ENCODE peak calls at places on chromosomes 13 and 19, in four cellular contexts. R, U, C and Y are unnamed samples.

GRCh38 chr13:110887242-110887954 is 27.5 kb downstream of the ANKRD10 start:
- ATAC-seq in R (peak), U (peak), C (peak), Y (no peak)

GRCh38 chr19:39083599-39083982 is 577 bp upstream of the ACP7 start:
- ATAC-seq in R (no peak), U (no peak), C (no peak), Y (no peak)

GRCh38 chr19:15283141-15283885 is 49.0 kb downstream of the BRD4 start:
- ATAC-seq in R (no peak), U (peak), C (no peak), Y (peak)

GRCh38 chr13:112995395-112996091 is 26.5 kb downstream of the MCF2L start:
- ATAC-seq in R (no peak), U (no peak), C (no peak), Y (no peak)

GRCh38 chr13:112716841-112717520 is 27.1 kb downstream of the ATP11A start:
- ATAC-seq in R (no peak), U (no peak), C (no peak), Y (no peak)

GRCh38 chr19:41886761-41887710 is 4.1 kb downstream of the ARHGEF1 start:
- ATAC-seq in R (no peak), U (no peak), C (peak), Y (no peak)

GRCh38 chr13:100521912-100522490 is 66.6 kb downstream of the GGACT start:
- ATAC-seq in R (no peak), U (no peak), C (no peak), Y (no peak)

GRCh38 chr13:33721719-33722118 is 96.2 kb upstream of the RFC3 start:
- ATAC-seq in R (no peak), U (no peak), C (no peak), Y (peak)

GRCh38 chr13:28071424-28071823 is 29.0 kb downstream of the FLT3 start:
- ATAC-seq in R (no peak), U (no peak), C (no peak), Y (no peak)

GRCh38 chr13:71644579-71644978 is 222.4 kb downstream of the DACH1 start:
- ATAC-seq in R (no peak), U (no peak), C (no peak), Y (no peak)

GRCh38 chr13:20264271-20265018 is 32.3 kb upstream of the GJB6 start:
- ATAC-seq in R (peak), U (no peak), C (peak), Y (no peak)

GRCh38 chr13:112177889-112178288 is 110.9 kb downstream of the SOX1 start:
- ATAC-seq in R (no peak), U (no peak), C (no peak), Y (no peak)

GRCh38 chr13:102763745-102764144 is 9.8 kb downstream of the TEX30 start:
- ATAC-seq in R (no peak), U (peak), C (no peak), Y (no peak)

GRCh38 chr19:46404884-46405658 is 8.3 kb downstream of the CCDC8 start:
- ATAC-seq in R (peak), U (peak), C (no peak), Y (no peak)

GRCh38 chr19:40200352-40201099 is 9.3 kb downstream of the MAP3K10 start:
- ATAC-seq in R (no peak), U (no peak), C (no peak), Y (no peak)

GRCh38 chr13:113403255-113404104 is 39.5 kb upstream of the GRTP1 start:
- ATAC-seq in R (peak), U (no peak), C (no peak), Y (no peak)

GRCh38 chr13:100230813-100231575 is 142.1 kb downstream of the PCCA start:
- ATAC-seq in R (peak), U (no peak), C (no peak), Y (no peak)

GRCh38 chr13:25281193-25281936 is 5.9 kb downstream of the MTMR6 start:
- ATAC-seq in R (no peak), U (peak), C (peak), Y (no peak)

GRCh38 chr19:10769533-10770491 is 51.9 kb downstream of the DNM2 start:
- ATAC-seq in R (peak), U (peak), C (no peak), Y (peak)

GRCh38 chr19:14835011-14835410 is at the start of the genes OR7A5 and OR7C1:
- ATAC-seq in R (no peak), U (no peak), C (no peak), Y (no peak)

GRCh38 chr19:51127755-51128154 is 3.0 kb downstream of the SIGLEC9 start:
- ATAC-seq in R (no peak), U (peak), C (no peak), Y (peak)

GRCh38 chr19:49475995-49476880 is 2.2 kb downstream of the FLT3LG start:
- ATAC-seq in R (peak), U (peak), C (peak), Y (no peak)

GRCh38 chr13:101916758-101917474 is 464.4 kb downstream of the ITGBL1 start:
- ATAC-seq in R (peak), U (no peak), C (no peak), Y (no peak)

GRCh38 chr13:42591602-42592001 is 17.6 kb downstream of the TNFSF11 start:
- ATAC-seq in R (no peak), U (no peak), C (no peak), Y (no peak)

GRCh38 chr19:46916971-46917370 is 56.2 kb downstream of the ARHGAP35 start:
- ATAC-seq in R (no peak), U (no peak), C (peak), Y (no peak)

GRCh38 chr19:50777830-50778303 is 7.6 kb downstream of the GPR32 start:
- ATAC-seq in R (no peak), U (peak), C (no peak), Y (no peak)

GRCh38 chr19:13588953-13589833 is 82.9 kb upstream of the CACNA1A start:
- ATAC-seq in R (peak), U (peak), C (peak), Y (peak)

GRCh38 chr19:17402982-17403855 is 2.2 kb downstream of the BST2 start:
- ATAC-seq in R (no peak), U (peak), C (peak), Y (no peak)

GRCh38 chr19:4510435-4511255 is 7.6 kb downstream of the PLIN4 start:
- ATAC-seq in R (no peak), U (peak), C (no peak), Y (no peak)

GRCh38 chr13:95155093-95155492 is 146.2 kb downstream of the ABCC4 start:
- ATAC-seq in R (no peak), U (no peak), C (no peak), Y (no peak)

GRCh38 chr13:27644302-27644701 is 22.6 kb downstream of the POLR1D start:
- ATAC-seq in R (no peak), U (no peak), C (no peak), Y (no peak)

GRCh38 chr13:22061806-22062391 is 391.0 kb downstream of the FGF9 start:
- ATAC-seq in R (no peak), U (no peak), C (peak), Y (no peak)

GRCh38 chr13:51825165-51825592 is 19.8 kb downstream of the TMEM272 start:
- ATAC-seq in R (no peak), U (no peak), C (peak), Y (peak)

GRCh38 chr19:12774588-12775555 is at the start of gene HOOK2:
- ATAC-seq in R (no peak), U (no peak), C (peak), Y (no peak)

GRCh38 chr13:79448413-79448812 is 32.5 kb upstream of the NDFIP2 start:
- ATAC-seq in R (no peak), U (no peak), C (peak), Y (no peak)

GRCh38 chr13:95833126-95833525 is 156.2 kb downstream of the DNAJC3 start:
- ATAC-seq in R (no peak), U (no peak), C (no peak), Y (no peak)

GRCh38 chr13:24261566-24261965 is 47.8 kb upstream of the C1QTNF9 start:
- ATAC-seq in R (no peak), U (no peak), C (peak), Y (no peak)

GRCh38 chr19:35657904-35658700 is 8.2 kb upstream of the UPK1A start:
- ATAC-seq in R (peak), U (peak), C (peak), Y (no peak)

GRCh38 chr19:927044-927706 is 1.3 kb downstream of the ARID3A start:
- ATAC-seq in R (peak), U (peak), C (no peak), Y (peak)
- TF ChIP-seq POLR2AphosphoS5 in R (peak), U (no peak), C (no peak), Y (no peak)

GRCh38 chr19:27717825-27718224 is 1495.1 kb downstream of the UQCRFS1 start:
- ATAC-seq in R (no peak), U (no peak), C (no peak), Y (no peak)
- TF ChIP-seq EP300 in R (no peak), U (no peak), C (no peak), Y (no peak)

DNA sequence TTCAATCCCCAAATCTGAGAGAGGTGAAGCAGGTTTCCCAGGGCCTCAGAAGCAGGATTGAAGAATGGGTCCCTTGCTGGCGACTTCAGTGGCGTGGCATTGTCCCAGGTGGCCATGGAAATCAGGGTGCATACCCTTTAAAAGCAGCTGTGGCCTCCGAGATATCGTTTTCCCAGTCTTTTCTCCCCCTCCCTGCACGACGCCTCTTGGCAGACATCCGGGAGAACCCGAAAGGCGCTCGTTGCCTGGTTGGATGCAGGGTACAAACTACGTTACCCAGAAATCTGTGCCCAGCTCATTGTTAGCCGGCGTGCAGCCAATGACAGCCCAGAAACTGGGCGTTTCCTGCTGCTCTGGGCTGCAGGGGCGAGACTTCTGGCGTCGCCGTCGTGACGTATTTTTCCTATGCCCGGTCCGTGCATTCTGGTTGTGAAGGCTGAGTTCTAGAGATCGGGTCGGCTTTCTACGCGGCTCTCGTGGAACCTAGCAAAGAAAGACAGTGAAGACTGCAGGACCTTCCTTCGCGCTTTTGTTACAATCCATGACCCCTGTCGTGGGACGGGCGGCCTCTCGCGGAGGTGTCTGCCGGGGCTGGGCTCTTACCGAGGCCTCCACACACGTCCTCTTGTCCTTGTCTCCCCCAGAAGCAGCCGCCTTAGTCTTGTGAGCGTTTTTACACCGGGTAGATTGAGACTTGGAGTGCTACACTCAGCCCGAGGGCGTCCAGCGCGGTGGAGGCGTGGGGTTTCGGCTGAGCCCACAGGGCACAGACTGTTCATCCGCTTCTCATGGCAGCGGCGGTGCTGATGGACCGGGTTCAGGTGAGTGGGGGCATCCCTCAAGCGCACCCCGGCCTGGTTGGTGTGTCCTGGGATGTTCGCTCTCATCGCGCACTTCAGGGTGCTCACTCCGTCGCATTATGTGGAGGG is at the start of gene ZNF304:
- ATAC-seq in R (peak), U (peak), C (peak), Y (peak)
- H3K4me3 ChIP-seq in R (peak), U (peak), C (peak), Y (peak)

GRCh38 chr13:99103536-99103935 is 97.1 kb upstream of the UBAC2 start:
- ATAC-seq in R (no peak), U (no peak), C (no peak), Y (no peak)
- TF ChIP-seq POLR2AphosphoS5 in R (no peak), U (no peak), C (no peak), Y (no peak)

GRCh38 chr19:55383789-55384575 is at the start of gene TMEM238:
- ATAC-seq in R (no peak), U (peak), C (peak), Y (peak)
- TF ChIP-seq EP300 in R (no peak), U (no peak), C (no peak), Y (no peak)

GRCh38 chr19:31699421-31699820 is 350.2 kb upstream of the TSHZ3 start:
- ATAC-seq in R (no peak), U (no peak), C (no peak), Y (no peak)
- H3K4me3 ChIP-seq in R (no peak), U (no peak), C (no peak), Y (no peak)

GRCh38 chr13:76711515-76712182 is 174.6 kb downstream of the KCTD12 start:
- ATAC-seq in R (no peak), U (no peak), C (no peak), Y (peak)
- TF ChIP-seq POLR2AphosphoS5 in R (no peak), U (no peak), C (no peak), Y (peak)

GRCh38 chr19:29934781-29935180 is 7.3 kb upstream of the URI1 start:
- ATAC-seq in R (no peak), U (no peak), C (no peak), Y (no peak)
- TF ChIP-seq EP300 in R (no peak), U (no peak), C (no peak), Y (no peak)

DNA sequence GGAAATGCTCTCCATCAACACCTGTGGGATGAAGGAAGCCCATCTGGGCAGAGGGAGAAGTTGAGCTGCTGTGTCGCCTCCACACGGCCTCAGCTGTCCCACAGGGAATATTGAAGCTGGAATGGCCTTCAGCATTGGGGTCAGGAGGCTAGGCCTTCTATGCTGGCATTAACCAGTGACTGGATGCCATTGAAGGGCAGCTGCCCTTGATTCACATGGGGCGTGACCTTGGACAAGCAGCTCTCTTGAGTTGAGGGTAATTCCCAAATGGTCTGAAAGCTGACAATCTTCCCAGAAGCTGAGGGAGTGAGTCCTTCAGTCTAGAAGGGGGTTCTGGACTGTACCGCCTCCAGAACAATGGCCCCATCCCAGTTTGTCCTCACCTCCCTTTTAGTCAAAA is 6.7 kb downstream of the BCL3 start:
- ATAC-seq in R (no peak), U (no peak), C (no peak), Y (no peak)
- H3K4me3 ChIP-seq in R (no peak), U (no peak), C (peak), Y (peak)